ENCODE peak calls at places on chromosomes 11 and 22, in six cellular contexts. S is neural progenitor cell, J is keratinocyte, Z is HCT116, C is HepG2, L is endothelial cell of umbilical vein. A is an unnamed sample.

GRCh38 chr11:5967708-5968107 is 586 bp downstream of the OR56A5 start:
- DNase-seq in C (no peak), Z (no peak), S (no peak), J (no peak), L (no peak), A (no peak)

GRCh38 chr11:132114185-132114584 is 743.8 kb downstream of the NTM start:
- DNase-seq in Z (no peak), S (peak; percentile 78), C (no peak), L (peak; percentile 44), J (no peak), A (no peak)

GRCh38 chr22:21861290-21861848 is 6.1 kb downstream of the MAPK1 start:
- DNase-seq in S (no peak), C (no peak), J (no peak), Z (no peak), L (no peak), A (no peak)

GRCh38 chr11:68641880-68642279 is 42.5 kb upstream of the GAL start:
- DNase-seq in Z (no peak), L (no peak), J (no peak), C (no peak), S (no peak), A (no peak)

GRCh38 chr11:73229321-73230275 is 11.5 kb downstream of the P2RY2 start:
- DNase-seq in Z (no peak), C (no peak), S (no peak), L (no peak), J (no peak), A (no peak)

GRCh38 chr11:26846222-26846621 is 124.4 kb upstream of the SLC5A12 start:
- DNase-seq in S (no peak), J (no peak), L (no peak), Z (no peak), C (no peak), A (peak; percentile 6)

GRCh38 chr11:113728814-113729213 is 22.7 kb upstream of the TMPRSS5 start:
- DNase-seq in Z (no peak), L (peak; percentile 28), S (no peak), J (no peak), C (no peak), A (no peak)

GRCh38 chr11:70641366-70641765 is 243.0 kb downstream of the CTTN start:
- DNase-seq in S (peak; percentile 67), C (no peak), J (no peak), L (no peak), Z (no peak), A (no peak)

GRCh38 chr22:42990131-42990838 is 24.7 kb downstream of the PACSIN2 start:
- DNase-seq in L (peak; percentile 56), Z (no peak), J (peak; percentile 69), C (peak; percentile 45), S (peak; percentile 26), A (peak; percentile 87)

GRCh38 chr11:68214173-68215086 is 1.3 kb upstream of the KMT5B start:
- DNase-seq in S (peak; percentile 62), C (no peak), L (peak; percentile 17), Z (no peak), J (no peak), A (no peak)

GRCh38 chr22:23520875-23521441 is 59.1 kb downstream of the IGLL1 start:
- DNase-seq in S (peak; percentile 45), Z (no peak), L (no peak), J (no peak), C (peak; percentile 55), A (no peak)

GRCh38 chr11:215581-216037 is 8.1 kb downstream of the RIC8A start:
- DNase-seq in L (no peak), C (no peak), Z (no peak), S (no peak), J (no peak), A (no peak)

GRCh38 chr11:96319901-96320656 is 22.9 kb downstream of the MAML2 start:
- DNase-seq in S (no peak), J (no peak), C (no peak), Z (no peak), L (no peak), A (no peak)

GRCh38 chr22:49705631-49706352 is 121.9 kb downstream of the BRD1 start:
- DNase-seq in L (no peak), Z (no peak), C (no peak), S (no peak), J (no peak), A (no peak)

GRCh38 chr11:30016588-30017363 is at the start of gene KCNA4:
- DNase-seq in Z (no peak), J (no peak), C (no peak), S (peak; percentile 88), L (no peak), A (no peak)

GRCh38 chr11:113952588-113952987 is 22.3 kb upstream of the HTR3A start:
- DNase-seq in J (no peak), S (no peak), L (no peak), Z (no peak), C (no peak), A (no peak)

DNA sequence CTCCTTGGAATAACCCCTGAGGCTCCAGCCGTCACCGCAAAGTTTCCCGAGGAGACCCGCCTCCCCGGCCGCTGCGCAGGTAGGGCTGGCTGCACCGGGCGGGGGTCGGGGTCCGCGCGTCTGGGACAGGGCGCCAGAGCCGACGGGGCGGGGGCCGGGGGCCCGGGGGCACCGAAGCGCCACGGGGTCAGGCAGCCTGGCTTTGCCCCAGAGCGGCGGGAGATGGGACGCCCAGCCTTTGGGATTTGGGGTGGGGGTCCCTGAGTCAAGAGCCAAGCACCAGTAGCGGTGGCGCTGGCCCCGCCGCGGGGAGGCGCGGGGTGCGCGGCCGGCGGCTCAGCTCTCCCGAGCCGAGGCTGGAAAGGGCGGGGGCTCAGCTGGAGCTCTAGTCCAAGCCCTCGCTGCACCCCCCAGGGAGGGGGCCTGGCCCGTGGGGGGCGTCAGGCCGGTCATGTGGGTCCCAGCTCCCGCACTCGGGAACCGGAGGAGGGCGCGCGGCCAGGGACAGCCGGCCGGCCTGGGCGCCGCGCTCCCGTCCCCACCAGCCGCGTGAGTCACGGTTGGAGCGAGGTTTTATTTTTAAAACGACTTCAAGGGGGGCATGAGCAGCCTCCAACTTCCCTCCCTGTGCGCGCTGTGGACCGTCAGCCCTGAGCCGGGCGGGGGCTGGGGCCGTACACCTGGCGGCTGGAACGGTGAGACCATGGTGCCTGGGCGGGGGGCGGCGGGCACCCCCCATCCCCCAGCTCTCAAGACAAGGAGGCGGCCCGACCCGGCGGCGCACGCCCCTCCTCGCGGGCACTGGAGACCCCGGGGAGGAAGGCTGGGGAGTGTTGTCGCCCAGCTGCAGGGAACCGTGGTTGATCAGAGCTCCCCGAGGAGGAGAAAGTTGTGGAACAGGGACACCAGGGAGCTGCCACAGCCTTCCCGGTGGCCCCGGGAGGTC is 623 bp downstream of the FLRT1 start:
- DNase-seq in C (no peak), Z (no peak), L (no peak), J (no peak), S (peak; percentile 52), A (peak; percentile 17)
- TF ChIP-seq EZH2 in C (no peak), Z (no peak), L (peak; percentile 97), J (peak; percentile 83), S (peak; percentile 97), A (peak; percentile 75)

DNA sequence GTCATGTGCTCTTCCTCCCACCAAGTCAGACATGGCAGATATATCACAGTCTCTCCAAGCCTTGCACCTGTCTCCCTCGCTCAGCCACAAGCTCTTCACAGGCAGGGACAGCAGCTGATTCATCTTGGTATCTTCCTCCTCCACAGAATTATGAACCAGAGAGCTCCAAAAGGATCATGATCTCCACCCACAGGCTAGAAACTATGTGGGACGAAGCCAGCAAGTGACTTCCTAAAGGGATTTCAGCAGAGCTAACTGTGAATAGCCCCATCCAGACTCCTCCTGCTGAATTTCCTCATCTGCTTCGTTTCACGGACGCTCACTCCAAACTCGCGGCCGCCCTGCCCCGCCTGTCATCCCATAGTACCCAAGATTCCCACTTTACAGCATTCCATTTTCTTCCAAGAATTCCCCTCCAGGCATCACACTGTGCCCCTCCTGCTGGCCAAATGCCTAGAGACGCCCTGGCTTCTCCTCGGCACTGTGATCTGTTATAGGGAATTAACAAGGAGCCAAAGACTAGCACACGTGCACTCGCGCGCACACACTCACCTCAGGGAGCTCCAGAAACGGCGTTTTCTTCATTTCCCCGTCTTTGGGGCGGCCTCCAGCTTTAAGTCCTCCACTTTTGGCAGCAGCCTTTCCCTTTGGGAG is 35.7 kb downstream of the SPATA19 start:
- DNase-seq in C (no peak), S (peak; percentile 65), L (no peak), J (no peak), Z (no peak), A (no peak)
- H3K9ac ChIP-seq in C (no peak overlapping the region), S (no peak overlapping the region), L (no peak overlapping the region), J (no peak overlapping the region), Z (no peak overlapping the region), A (no peak overlapping the region)

DNA sequence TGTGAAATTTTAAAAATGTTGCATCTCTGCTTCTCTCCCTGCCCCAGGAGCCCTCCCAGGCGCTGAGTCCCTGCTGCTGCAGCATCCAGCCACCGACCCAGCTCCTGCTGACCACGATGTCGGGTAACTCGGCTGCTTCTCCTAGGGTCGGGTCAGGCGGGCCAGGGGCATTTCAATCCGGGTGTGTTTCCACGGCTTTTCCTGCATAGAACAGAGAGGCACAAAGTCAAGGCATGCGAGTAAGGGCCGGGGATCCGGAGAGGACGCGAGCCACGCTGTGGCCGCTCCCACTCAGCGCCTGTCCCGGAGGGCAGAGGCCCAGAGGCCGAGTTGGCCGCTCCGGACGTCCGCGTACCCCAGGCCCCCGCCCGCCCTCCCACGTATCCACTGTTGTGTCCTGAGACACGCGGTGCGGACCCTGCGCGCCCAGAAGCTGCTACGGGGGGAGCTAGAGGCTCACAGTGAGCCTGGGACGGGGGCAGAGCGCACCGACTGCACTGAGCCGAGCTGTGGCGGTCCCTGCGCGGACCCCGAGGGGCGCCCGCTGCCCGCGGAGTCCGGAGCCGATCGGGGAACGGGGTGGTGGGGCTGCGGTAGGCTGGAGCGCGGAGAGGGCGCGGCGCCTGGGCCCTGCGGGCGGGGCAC is at the start of gene POU2AF3:
- DNase-seq in S (no peak), J (no peak), Z (no peak), C (no peak), L (no peak), A (peak; percentile 8)
- H3K27ac ChIP-seq in S (no peak within 1 kb of the TSS), J (no peak within 1 kb of the TSS), Z (no peak within 1 kb of the TSS), C (peak within 1 kb of the TSS; percentile 81), L (no peak within 1 kb of the TSS), A (no peak within 1 kb of the TSS)

GRCh38 chr11:65834202-65834601 is 439 bp downstream of the SNX32 start:
- DNase-seq in J (no peak), C (no peak), Z (no peak), S (no peak), L (no peak), A (no peak)
- TF ChIP-seq EZH2 in J (no peak), C (no peak), Z (no peak), S (no peak), L (no peak), A (no peak)

A was measured in astrocyte.